ENCODE peak calls at places on chromosomes 4 and X, in ten cellular contexts. A is CD4-positive, CD25-positive, alpha-beta regulatory T cell; M is iPS-NIHi11; W is ascending aorta; H is GM13977; C is ELF-1; Q is activated CD4-positive, alpha-beta memory T cell treated with anti-CD3 and anti-CD28 coated beads for 36 hours; T is NCI-H1105; U is smooth muscle cell of the brain vasculature; X is NCI-H510A. J is an unnamed sample.

GRCh38 chr4:113683143-113683542 is 78.4 kb downstream of the CAMK2D start:
- DNase-seq in A (peak), M (no peak), W (no peak), H (peak), C (no peak), Q (peak), T (no peak), U (no peak), X (peak), J (no peak)

GRCh38 chrX:12488781-12489180 is 302.4 kb upstream of the PRPS2 start:
- DNase-seq in A (no peak), M (no peak), W (no peak), H (no peak), C (no peak), Q (no peak), T (no peak), U (no peak), X (no peak), J (no peak)

GRCh38 chrX:115030635-115031034 is 13.2 kb upstream of the IL13RA2 start:
- DNase-seq in A (no peak), M (no peak), W (no peak), H (no peak), C (no peak), Q (no peak), T (peak), U (no peak), X (peak), J (no peak)

GRCh38 chr4:133188433-133189175 is 39.5 kb downstream of the PCDH10 start:
- DNase-seq in A (no peak), M (no peak), W (no peak), H (no peak), C (no peak), Q (no peak), T (no peak), U (no peak), X (no peak), J (no peak)

GRCh38 chrX:2627272-2627867 is 63.7 kb upstream of the CD99 start:
- DNase-seq in A (peak), M (peak), W (no peak), H (peak), C (peak), Q (peak), T (no peak), U (no peak), X (no peak), J (no peak)

GRCh38 chr4:7894677-7895181 is 44.9 kb downstream of the AFAP1 start:
- DNase-seq in A (no peak), M (no peak), W (no peak), H (no peak), C (no peak), Q (no peak), T (no peak), U (no peak), X (no peak), J (no peak)

GRCh38 chrX:150495496-150495895 is 72.9 kb upstream of the MTM1 start:
- DNase-seq in A (no peak), M (no peak), W (no peak), H (no peak), C (no peak), Q (no peak), T (no peak), U (no peak), X (no peak), J (no peak)

GRCh38 chrX:150408007-150408406 is 44.9 kb downstream of the MAMLD1 start:
- DNase-seq in A (no peak), M (no peak), W (no peak), H (no peak), C (no peak), Q (no peak), T (no peak), U (no peak), X (no peak), J (no peak)

GRCh38 chrX:135543924-135544323 is 23.5 kb downstream of the INTS6L start:
- DNase-seq in A (peak), M (peak), W (no peak), H (no peak), C (no peak), Q (peak), T (no peak), U (no peak), X (no peak), J (no peak)

GRCh38 chr4:77963005-77963404 is 94.1 kb upstream of the FRAS1 start:
- DNase-seq in A (peak), M (no peak), W (no peak), H (no peak), C (no peak), Q (no peak), T (no peak), U (no peak), X (no peak), J (no peak)

GRCh38 chr4:185513489-185514181 is 21.7 kb downstream of the PDLIM3 start:
- DNase-seq in A (peak), M (no peak), W (no peak), H (no peak), C (no peak), Q (peak), T (no peak), U (no peak), X (no peak), J (no peak)